ENCODE peak calls at places on chromosomes 12 and 14, in seven cellular contexts. O is MCF 10A, S is heart left ventricle, Y is AG04450, Q is astrocyte, F is fibroblast of lung, I is nephron progenitor cell. A is an unnamed sample.
A peak's percentile ranks its signal among the peaks of the same experiment; 100 is the strongest.

GRCh38 chr14:59772252-59772651 is 98.3 kb downstream of the RTN1 start:
- DNase-seq in O (no peak), S (no peak), Y (no peak), Q (no peak), F (no peak), I (no peak), A (no peak)

GRCh38 chr12:77239617-77240016 is 174.2 kb upstream of the E2F7 start:
- DNase-seq in O (peak; percentile 14), S (no peak), Y (no peak), Q (no peak), F (no peak), I (no peak), A (no peak)

GRCh38 chr14:58278177-58278576 is 20.2 kb upstream of the ARID4A start:
- DNase-seq in O (no peak), S (no peak), Y (no peak), Q (no peak), F (no peak), I (no peak), A (no peak)

GRCh38 chr12:121240484-121241202 is 30.7 kb downstream of the P2RX4 start:
- DNase-seq in O (no peak), S (peak; percentile 78), Y (no peak), Q (no peak), F (peak; percentile 8), I (peak; percentile 45), A (peak; percentile 45)

GRCh38 chr12:47896633-47897032 is 8.2 kb downstream of the VDR start:
- DNase-seq in O (peak; percentile 97), S (no peak), Y (no peak), Q (no peak), F (no peak), I (no peak), A (no peak)

GRCh38 chr14:91649930-91650329 is 82.0 kb downstream of the CATSPERB start:
- DNase-seq in O (peak; percentile 57), S (no peak), Y (no peak), Q (no peak), F (peak; percentile 8), I (no peak), A (peak; percentile 60)

GRCh38 chr14:104051092-104051813 is 34.2 kb upstream of the ASPG start:
- DNase-seq in O (no peak), S (no peak), Y (no peak), Q (no peak), F (no peak), I (no peak), A (no peak)

GRCh38 chr12:125187148-125187733 is 122.0 kb downstream of the AACS start:
- DNase-seq in O (no peak), S (no peak), Y (no peak), Q (no peak), F (peak; percentile 31), I (peak; percentile 65), A (no peak)

GRCh38 chr14:100067481-100067880 is 2.3 kb downstream of the EVL start:
- DNase-seq in O (no peak), S (no peak), Y (no peak), Q (no peak), F (no peak), I (no peak), A (no peak)

GRCh38 chr12:120909633-120910318 is 5.6 kb upstream of the SPPL3 start:
- DNase-seq in O (no peak), S (no peak), Y (no peak), Q (no peak), F (no peak), I (no peak), A (no peak)

GRCh38 chr14:64800000-64800399 is 79.7 kb downstream of the SPTB start:
- DNase-seq in O (peak; percentile 64), S (peak; percentile 55), Y (no peak), Q (no peak), F (peak; percentile 36), I (peak; percentile 30), A (peak; percentile 54)

GRCh38 chr12:4118017-4118510 is 155.5 kb upstream of the CCND2 start:
- DNase-seq in O (no peak), S (peak; percentile 47), Y (peak; percentile 27), Q (peak; percentile 44), F (peak; percentile 62), I (no peak), A (peak; percentile 37)

GRCh38 chr14:23217032-23217431 is 20.7 kb upstream of the RNF212B start:
- DNase-seq in O (no peak), S (no peak), Y (no peak), Q (no peak), F (no peak), I (no peak), A (no peak)

GRCh38 chr12:48788852-48789775 is at the start of gene ADCY6:
- DNase-seq in O (peak; percentile 68), S (peak; percentile 92), Y (no peak), Q (peak; percentile 65), F (peak; percentile 77), I (peak; percentile 81), A (peak; percentile 62)

GRCh38 chr14:72665259-72665658 is 228.6 kb downstream of the DPF3 start:
- DNase-seq in O (peak; percentile 82), S (no peak), Y (peak; percentile 96), Q (peak; percentile 100), F (peak; percentile 100), I (no peak), A (peak; percentile 96)

DNA sequence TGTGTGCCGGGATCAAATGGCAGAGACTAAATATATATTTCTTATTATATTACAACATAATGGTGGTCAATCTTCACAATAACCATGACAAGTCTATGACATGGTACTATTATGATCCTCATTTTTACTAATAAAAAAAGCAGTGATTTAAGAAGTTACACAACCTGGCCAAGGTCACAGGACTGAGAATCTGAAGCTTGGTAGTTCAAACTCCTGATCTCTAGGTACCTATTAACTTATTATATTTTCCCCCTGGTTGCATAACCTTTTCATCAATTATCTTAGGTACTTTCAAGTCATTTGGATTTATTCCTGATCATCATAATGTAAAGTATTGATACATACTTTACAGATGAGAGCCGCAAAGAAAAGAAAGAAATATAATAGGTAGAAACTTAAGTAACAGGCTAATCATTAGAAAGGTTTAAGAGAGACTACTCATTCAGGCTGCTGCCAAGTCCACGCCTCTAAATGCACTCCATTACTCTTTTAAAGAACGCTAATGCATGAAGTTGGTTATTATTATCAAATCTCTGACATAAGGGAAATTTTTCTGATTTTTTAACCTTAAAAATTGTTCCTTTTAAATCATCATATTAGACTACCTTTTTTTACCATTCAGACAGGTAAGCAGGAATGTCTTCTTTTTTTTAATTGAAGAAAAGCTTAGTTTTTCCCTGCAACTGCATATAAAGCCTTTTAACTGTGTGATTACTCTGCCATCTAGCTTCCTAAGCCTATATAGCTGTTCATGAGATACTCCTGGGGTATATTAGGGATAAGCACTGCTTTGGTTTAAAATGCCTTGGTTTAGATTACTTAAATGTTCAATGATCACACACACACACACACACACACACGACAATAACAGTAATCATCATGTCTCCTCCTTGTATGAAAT is 35.6 kb downstream of the RPS29 start:
- DNase-seq in O (no peak), S (no peak), Y (no peak), Q (no peak), F (peak; percentile 20), I (no peak), A (no peak)
- TF ChIP-seq CTCF in O (peak; percentile 35), S (no peak), Y (peak; percentile 53), Q (peak; percentile 32), F (peak; percentile 16), I (no peak), A (peak; percentile 33)

GRCh38 chr12:50992814-50993213 is 33.4 kb downstream of the SLC11A2 start:
- DNase-seq in O (no peak), S (no peak), Y (no peak), Q (no peak), F (no peak), I (no peak), A (peak; percentile 16)

GRCh38 chr12:50988871-50989270 is 36.5 kb downstream of the HIGD1C start:
- DNase-seq in O (no peak), S (no peak), Y (no peak), Q (no peak), F (no peak), I (no peak), A (no peak)

GRCh38 chr12:50990147-50990727 is 35.9 kb downstream of the SLC11A2 start:
- DNase-seq in O (no peak), S (no peak), Y (no peak), Q (no peak), F (no peak), I (no peak), A (no peak)

GRCh38 chr12:50988051-50988450 is 35.7 kb downstream of the HIGD1C start:
- DNase-seq in O (no peak), S (no peak), Y (no peak), Q (peak; percentile 10), F (peak; percentile 27), I (no peak), A (peak; percentile 45)

GRCh38 chr12:50991296-50991695 is 34.9 kb downstream of the SLC11A2 start:
- DNase-seq in O (no peak), S (no peak), Y (no peak), Q (no peak), F (no peak), I (no peak), A (no peak)
- TF ChIP-seq CTCF in O (no peak), S (no peak), Y (no peak), Q (no peak), F (no peak), I (no peak), A (no peak)

GRCh38 chr12:11869901-11870300 is 200.8 kb upstream of the BCL2L14 start:
- DNase-seq in O (no peak), S (no peak), Y (no peak), Q (no peak), F (no peak), I (no peak), A (no peak)

GRCh38 chr12:11869406-11869805 is 201.3 kb upstream of the BCL2L14 start:
- DNase-seq in O (no peak), S (no peak), Y (no peak), Q (no peak), F (no peak), I (no peak), A (no peak)

GRCh38 chr12:11872055-11872454 is 198.7 kb upstream of the BCL2L14 start:
- DNase-seq in O (no peak), S (no peak), Y (no peak), Q (no peak), F (no peak), I (no peak), A (no peak)

GRCh38 chr12:11865835-11866234 is 204.9 kb upstream of the BCL2L14 start:
- DNase-seq in O (no peak), S (no peak), Y (no peak), Q (no peak), F (no peak), I (no peak), A (no peak)

GRCh38 chr12:11868027-11868426 is 202.7 kb upstream of the BCL2L14 start:
- DNase-seq in O (no peak), S (no peak), Y (no peak), Q (no peak), F (no peak), I (no peak), A (no peak)
- TF ChIP-seq CTCF in O (no peak), S (no peak), Y (no peak), Q (no peak), F (no peak), I (no peak), A (no peak)

DNA sequence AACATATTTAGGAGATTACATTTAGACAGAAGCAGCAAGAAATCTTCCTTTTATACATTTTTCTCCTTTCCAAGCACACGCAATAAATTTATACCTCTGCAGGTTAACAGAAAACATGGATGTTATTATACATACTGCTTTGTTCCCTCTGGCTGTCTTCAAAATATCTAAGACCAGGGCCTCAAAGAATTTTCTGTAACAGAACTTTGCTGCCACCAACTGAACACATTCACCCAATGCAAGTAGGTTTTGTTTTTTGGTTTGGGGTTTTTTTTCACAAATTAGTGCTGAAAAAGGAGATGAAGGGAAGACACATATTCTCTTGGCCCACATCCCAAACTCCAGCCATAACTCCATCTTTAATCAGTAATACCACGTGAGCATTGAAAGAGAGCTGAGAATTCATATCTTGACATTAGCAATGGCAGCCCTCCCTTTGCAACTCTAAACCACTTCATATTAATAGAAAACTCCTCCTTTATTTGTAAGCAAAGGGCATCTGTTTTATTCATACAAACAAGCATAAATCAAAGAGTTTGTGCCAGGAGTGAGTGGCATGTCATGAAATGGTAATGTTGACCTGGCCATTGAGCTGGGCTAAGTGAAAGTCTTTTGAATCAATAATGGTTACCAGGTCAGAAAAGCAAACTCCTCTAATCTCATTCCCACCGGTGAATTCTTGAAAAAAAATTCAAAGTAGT is 150.8 kb upstream of the FSCB start:
- DNase-seq in O (peak; percentile 45), S (no peak), Y (no peak), Q (peak; percentile 3), F (peak; percentile 11), I (no peak), A (no peak)
- TF ChIP-seq CTCF in O (peak; percentile 50), S (no peak), Y (peak; percentile 45), Q (peak; percentile 29), F (no peak), I (peak; percentile 43), A (no peak)